ENCODE peak calls at places on chromosomes 3 and 15, in six cellular contexts. One of them, this sample, is unnamed.
A peak's percentile ranks its signal among the peaks of the same experiment; 100 is the strongest.

GRCh38 chr3:21561472-21561871 is 189.5 kb downstream of the ZNF385D start:
- DNase-seq in adrenal gland: no peak
- DNase-seq in fibroblast of mammary gland: no peak
- DNase-seq in pancreas: no peak
- DNase-seq in kidney epithelial cell: no peak
- DNase-seq in OCI-LY7: no peak
- DNase-seq in this sample: no peak

GRCh38 chr3:48279926-48280325 is 39.0 kb downstream of the ZNF589 start:
- DNase-seq in adrenal gland: no peak
- DNase-seq in fibroblast of mammary gland: no peak
- DNase-seq in pancreas: no peak
- DNase-seq in kidney epithelial cell: no peak
- DNase-seq in OCI-LY7: no peak
- DNase-seq in this sample: no peak

GRCh38 chr3:71857926-71858325 is 73.0 kb upstream of the PROK2 start:
- DNase-seq in adrenal gland: no peak
- DNase-seq in fibroblast of mammary gland: no peak
- DNase-seq in pancreas: no peak
- DNase-seq in kidney epithelial cell: no peak
- DNase-seq in OCI-LY7: no peak
- DNase-seq in this sample: peak; percentile 96

GRCh38 chr15:75164625-75165024 is 37.1 kb upstream of the C15orf39 start:
- DNase-seq in adrenal gland: no peak
- DNase-seq in fibroblast of mammary gland: no peak
- DNase-seq in pancreas: no peak
- DNase-seq in kidney epithelial cell: no peak
- DNase-seq in OCI-LY7: no peak
- DNase-seq in this sample: no peak

GRCh38 chr15:73389539-73389938 is 20.8 kb upstream of the HCN4 start:
- DNase-seq in adrenal gland: no peak
- DNase-seq in fibroblast of mammary gland: no peak
- DNase-seq in pancreas: no peak
- DNase-seq in kidney epithelial cell: no peak
- DNase-seq in OCI-LY7: no peak
- DNase-seq in this sample: no peak

GRCh38 chr15:29773816-29774215 is 48.5 kb downstream of the TJP1 start:
- DNase-seq in adrenal gland: no peak
- DNase-seq in fibroblast of mammary gland: no peak
- DNase-seq in pancreas: no peak
- DNase-seq in kidney epithelial cell: no peak
- DNase-seq in OCI-LY7: no peak
- DNase-seq in this sample: no peak

GRCh38 chr15:85154061-85154460 is 172.4 kb downstream of the PDE8A start:
- DNase-seq in adrenal gland: no peak
- DNase-seq in fibroblast of mammary gland: no peak
- DNase-seq in pancreas: no peak
- DNase-seq in kidney epithelial cell: no peak
- DNase-seq in OCI-LY7: no peak
- DNase-seq in this sample: no peak

GRCh38 chr3:185280572-185281365 is 26.9 kb upstream of the EHHADH start:
- DNase-seq in adrenal gland: no peak
- DNase-seq in fibroblast of mammary gland: peak; percentile 74
- DNase-seq in pancreas: no peak
- DNase-seq in kidney epithelial cell: no peak
- DNase-seq in OCI-LY7: peak; percentile 63
- DNase-seq in this sample: peak; percentile 33

GRCh38 chr3:153038779-153039178 is 123.2 kb upstream of the RAP2B start:
- DNase-seq in adrenal gland: no peak
- DNase-seq in fibroblast of mammary gland: peak; percentile 50
- DNase-seq in pancreas: no peak
- DNase-seq in kidney epithelial cell: no peak
- DNase-seq in OCI-LY7: no peak
- DNase-seq in this sample: no peak

GRCh38 chr15:34514251-34514760 is 69.1 kb downstream of the GOLGA8B start:
- DNase-seq in adrenal gland: no peak
- DNase-seq in fibroblast of mammary gland: no peak
- DNase-seq in pancreas: peak; percentile 4
- DNase-seq in kidney epithelial cell: no peak
- DNase-seq in OCI-LY7: no peak
- DNase-seq in this sample: peak; percentile 2

GRCh38 chr3:156677536-156677935 is 3.1 kb downstream of the TIPARP start:
- DNase-seq in adrenal gland: no peak
- DNase-seq in fibroblast of mammary gland: no peak
- DNase-seq in pancreas: no peak
- DNase-seq in kidney epithelial cell: no peak
- DNase-seq in OCI-LY7: no peak
- DNase-seq in this sample: no peak

GRCh38 chr15:76073554-76073953 is 13.8 kb downstream of the TMEM266 start:
- DNase-seq in adrenal gland: no peak
- DNase-seq in fibroblast of mammary gland: no peak
- DNase-seq in pancreas: no peak
- DNase-seq in kidney epithelial cell: peak; percentile 61
- DNase-seq in OCI-LY7: no peak
- DNase-seq in this sample: no peak

GRCh38 chr3:186277268-186277909 is 84.6 kb downstream of the DGKG start:
- DNase-seq in adrenal gland: peak; percentile 48
- DNase-seq in fibroblast of mammary gland: peak; percentile 82
- DNase-seq in pancreas: no peak
- DNase-seq in kidney epithelial cell: no peak
- DNase-seq in OCI-LY7: no peak
- DNase-seq in this sample: no peak

GRCh38 chr3:180871901-180872300 is 40.6 kb upstream of the FXR1 start:
- DNase-seq in adrenal gland: no peak
- DNase-seq in fibroblast of mammary gland: peak; percentile 81
- DNase-seq in pancreas: no peak
- DNase-seq in kidney epithelial cell: no peak
- DNase-seq in OCI-LY7: no peak
- DNase-seq in this sample: no peak

GRCh38 chr15:69395991-69396390 is 18.2 kb upstream of the KIF23 start:
- DNase-seq in adrenal gland: no peak
- DNase-seq in fibroblast of mammary gland: no peak
- DNase-seq in pancreas: no peak
- DNase-seq in kidney epithelial cell: no peak
- DNase-seq in OCI-LY7: no peak
- DNase-seq in this sample: no peak

GRCh38 chr15:30055604-30056003 is 27.2 kb upstream of the GOLGA8J start:
- DNase-seq in adrenal gland: no peak
- DNase-seq in fibroblast of mammary gland: no peak
- DNase-seq in pancreas: no peak
- DNase-seq in kidney epithelial cell: no peak
- DNase-seq in OCI-LY7: no peak
- DNase-seq in this sample: no peak

GRCh38 chr15:69265347-69265955 is 33.3 kb upstream of the PAQR5 start:
- DNase-seq in adrenal gland: no peak
- DNase-seq in fibroblast of mammary gland: peak; percentile 48
- DNase-seq in pancreas: no peak
- DNase-seq in kidney epithelial cell: no peak
- DNase-seq in OCI-LY7: peak; percentile 47
- DNase-seq in this sample: no peak

GRCh38 chr3:149790265-149790664 is 2.1 kb downstream of the ANKUB1 start:
- DNase-seq in adrenal gland: no peak
- DNase-seq in fibroblast of mammary gland: peak; percentile 7
- DNase-seq in pancreas: no peak
- DNase-seq in kidney epithelial cell: peak; percentile 16
- DNase-seq in OCI-LY7: no peak
- DNase-seq in this sample: no peak

GRCh38 chr3:197926418-197926817 is 23.6 kb upstream of the RPL35A start:
- DNase-seq in adrenal gland: no peak
- DNase-seq in fibroblast of mammary gland: no peak
- DNase-seq in pancreas: no peak
- DNase-seq in kidney epithelial cell: no peak
- DNase-seq in OCI-LY7: peak; percentile 6
- DNase-seq in this sample: no peak

GRCh38 chr15:52857471-52857870 is 67.3 kb upstream of the ONECUT1 start:
- DNase-seq in adrenal gland: no peak
- DNase-seq in fibroblast of mammary gland: no peak
- DNase-seq in pancreas: no peak
- DNase-seq in kidney epithelial cell: no peak
- DNase-seq in OCI-LY7: no peak
- DNase-seq in this sample: no peak

GRCh38 chr3:124972457-124972856 is 37.9 kb upstream of the MUC13 start:
- DNase-seq in adrenal gland: no peak
- DNase-seq in fibroblast of mammary gland: no peak
- DNase-seq in pancreas: peak; percentile 50
- DNase-seq in kidney epithelial cell: no peak
- DNase-seq in OCI-LY7: no peak
- DNase-seq in this sample: peak; percentile 74

GRCh38 chr3:66450389-66451022 is 50.3 kb downstream of the LRIG1 start:
- DNase-seq in adrenal gland: peak; percentile 51
- DNase-seq in fibroblast of mammary gland: peak; percentile 77
- DNase-seq in pancreas: peak; percentile 77
- DNase-seq in kidney epithelial cell: no peak
- DNase-seq in OCI-LY7: no peak
- DNase-seq in this sample: no peak

GRCh38 chr15:26631894-26632293 is 141.0 kb downstream of the GABRB3 start:
- DNase-seq in adrenal gland: no peak
- DNase-seq in fibroblast of mammary gland: no peak
- DNase-seq in pancreas: no peak
- DNase-seq in kidney epithelial cell: no peak
- DNase-seq in OCI-LY7: peak; percentile 41
- DNase-seq in this sample: no peak
- TF ChIP-seq CTCF in adrenal gland: no peak
- TF ChIP-seq CTCF in fibroblast of mammary gland: no peak
- TF ChIP-seq CTCF in pancreas: no peak
- TF ChIP-seq CTCF in kidney epithelial cell: no peak
- TF ChIP-seq CTCF in OCI-LY7: peak; percentile 25
- TF ChIP-seq CTCF in this sample: no peak

GRCh38 chr15:89912145-89912673 is 543 bp downstream of the ARPIN start:
- DNase-seq in adrenal gland: peak; percentile 34
- DNase-seq in fibroblast of mammary gland: peak; percentile 12
- DNase-seq in pancreas: peak; percentile 52
- DNase-seq in kidney epithelial cell: no peak
- DNase-seq in OCI-LY7: no peak
- DNase-seq in this sample: no peak
- H3K4me3 ChIP-seq in adrenal gland: no peak overlapping the region
- H3K4me3 ChIP-seq in fibroblast of mammary gland: peak overlapping the region; percentile 69
- H3K4me3 ChIP-seq in pancreas: peak overlapping the region; percentile 83
- H3K4me3 ChIP-seq in kidney epithelial cell: peak overlapping the region; percentile 61
- H3K4me3 ChIP-seq in OCI-LY7: no peak overlapping the region
- H3K4me3 ChIP-seq in this sample: peak overlapping the region; percentile 66

GRCh38 chr15:89492111-89492641 is 4.2 kb downstream of the RHCG start:
- DNase-seq in adrenal gland: no peak
- DNase-seq in fibroblast of mammary gland: no peak
- DNase-seq in pancreas: no peak
- DNase-seq in kidney epithelial cell: no peak
- DNase-seq in OCI-LY7: peak; percentile 29
- DNase-seq in this sample: no peak
- TF ChIP-seq CTCF in adrenal gland: no peak
- TF ChIP-seq CTCF in fibroblast of mammary gland: peak; percentile 34
- TF ChIP-seq CTCF in pancreas: no peak
- TF ChIP-seq CTCF in kidney epithelial cell: peak; percentile 55
- TF ChIP-seq CTCF in OCI-LY7: peak; percentile 76
- TF ChIP-seq CTCF in this sample: peak; percentile 65

DNA sequence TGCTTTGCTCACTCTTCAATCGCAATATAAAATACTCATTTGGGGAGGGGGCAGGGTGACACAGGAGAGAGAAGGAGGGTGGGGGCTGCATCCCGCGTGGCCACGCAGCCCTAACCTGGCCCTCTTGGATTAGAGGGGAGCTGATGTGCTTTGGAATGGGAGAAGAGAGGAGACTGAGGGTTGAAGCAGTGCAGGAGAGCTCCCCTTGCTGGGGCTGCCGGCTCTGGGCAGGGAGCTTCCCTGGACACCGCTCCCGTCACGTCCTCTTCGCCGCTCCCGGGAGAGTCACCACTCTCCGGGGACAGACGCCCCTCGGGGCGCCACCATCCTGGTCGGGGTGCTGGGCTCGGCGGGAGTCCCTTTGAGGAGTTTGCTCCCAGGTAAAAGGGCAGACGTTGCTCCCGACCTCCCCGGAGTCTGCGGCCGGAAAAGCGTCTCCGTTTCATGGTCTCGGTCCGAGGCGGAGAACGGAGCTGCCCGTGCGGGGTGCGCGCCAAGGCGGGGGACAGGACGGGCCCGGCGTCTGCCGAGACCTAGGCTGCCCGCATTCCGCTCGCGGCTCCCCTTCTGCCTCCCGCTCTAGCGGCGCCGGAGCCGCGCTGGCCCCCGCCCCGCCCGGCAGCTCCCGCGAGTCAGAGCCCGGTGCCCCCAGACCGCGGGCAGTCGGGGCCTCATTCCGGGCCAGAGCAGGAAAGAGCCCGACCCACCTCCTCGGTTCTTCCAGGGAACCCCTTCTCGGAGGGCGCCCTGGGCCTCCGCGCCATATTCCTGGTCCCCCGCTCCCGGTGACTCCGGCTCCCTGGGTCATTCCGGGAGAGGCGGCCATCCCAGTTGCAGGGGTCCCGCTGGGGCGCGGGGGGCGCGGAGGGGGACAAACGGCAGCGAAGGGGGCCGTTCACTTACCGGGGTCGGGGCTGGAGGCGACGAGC is 603 bp downstream of the SLC7A14 start:
- DNase-seq in adrenal gland: peak; percentile 16
- DNase-seq in fibroblast of mammary gland: no peak
- DNase-seq in pancreas: no peak
- DNase-seq in kidney epithelial cell: no peak
- DNase-seq in OCI-LY7: no peak
- DNase-seq in this sample: no peak
- H3K4me3 ChIP-seq in adrenal gland: no peak overlapping the region
- H3K4me3 ChIP-seq in fibroblast of mammary gland: peak overlapping the region; percentile 36
- H3K4me3 ChIP-seq in pancreas: no peak overlapping the region
- H3K4me3 ChIP-seq in kidney epithelial cell: peak overlapping the region; percentile 23
- H3K4me3 ChIP-seq in OCI-LY7: no peak overlapping the region
- H3K4me3 ChIP-seq in this sample: peak overlapping the region; percentile 54

DNA sequence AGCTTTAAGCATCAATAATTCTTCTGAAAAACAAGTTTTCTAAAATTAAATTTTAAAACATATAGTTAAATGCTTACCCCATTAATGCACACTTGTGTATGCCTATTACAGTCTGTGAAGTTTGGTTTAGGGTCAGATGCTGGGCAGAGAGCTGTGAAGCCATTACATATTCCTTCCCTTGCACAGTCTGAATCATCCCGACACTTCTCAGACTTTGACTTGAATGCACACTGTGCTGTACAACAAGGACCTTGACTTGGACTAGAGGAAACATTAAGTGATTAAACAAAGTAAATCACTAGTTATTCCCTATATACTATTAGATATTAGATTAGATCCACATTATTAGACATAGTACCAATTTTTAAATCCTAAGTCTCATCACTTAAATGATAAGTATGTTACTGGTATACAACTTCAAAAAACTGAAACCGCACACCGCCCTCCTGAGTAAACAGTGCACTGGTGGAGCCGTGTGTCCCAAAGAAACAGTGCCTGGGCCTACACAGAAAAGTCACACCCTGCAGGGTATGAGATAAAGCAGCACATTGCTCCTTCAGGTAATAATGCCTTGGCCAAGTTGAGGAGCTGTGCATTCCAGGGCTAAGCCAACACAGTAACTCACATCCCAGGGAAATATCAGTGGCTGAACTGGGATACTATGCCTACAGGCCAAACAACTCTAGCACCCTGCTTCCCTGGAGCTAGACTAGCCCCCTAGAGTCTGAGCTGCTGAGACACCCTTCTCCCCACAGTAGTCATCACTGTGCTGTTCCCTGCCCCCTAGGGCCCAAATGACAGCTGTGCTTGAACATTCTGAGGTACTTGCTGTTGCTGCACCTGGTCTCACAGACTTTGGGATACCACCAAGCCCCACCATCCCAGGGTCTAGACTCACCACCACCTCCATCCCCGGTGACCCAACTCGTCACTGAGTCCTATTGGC is 137.5 kb downstream of the ADAM10 start:
- DNase-seq in adrenal gland: no peak
- DNase-seq in fibroblast of mammary gland: no peak
- DNase-seq in pancreas: no peak
- DNase-seq in kidney epithelial cell: no peak
- DNase-seq in OCI-LY7: no peak
- DNase-seq in this sample: no peak
- TF ChIP-seq CTCF in adrenal gland: no peak
- TF ChIP-seq CTCF in fibroblast of mammary gland: no peak
- TF ChIP-seq CTCF in pancreas: no peak
- TF ChIP-seq CTCF in kidney epithelial cell: no peak
- TF ChIP-seq CTCF in OCI-LY7: no peak
- TF ChIP-seq CTCF in this sample: no peak

GRCh38 chr3:57755368-57756021 is 614 bp upstream of the SLMAP start:
- DNase-seq in adrenal gland: no peak
- DNase-seq in fibroblast of mammary gland: peak; percentile 42
- DNase-seq in pancreas: no peak
- DNase-seq in kidney epithelial cell: peak; percentile 74
- DNase-seq in OCI-LY7: peak; percentile 77
- DNase-seq in this sample: peak; percentile 76
- H3K4me3 ChIP-seq in adrenal gland: peak overlapping the region; percentile 92
- H3K4me3 ChIP-seq in fibroblast of mammary gland: peak overlapping the region; percentile 67
- H3K4me3 ChIP-seq in pancreas: peak overlapping the region; percentile 92
- H3K4me3 ChIP-seq in kidney epithelial cell: peak overlapping the region; percentile 68
- H3K4me3 ChIP-seq in OCI-LY7: peak overlapping the region; percentile 80
- H3K4me3 ChIP-seq in this sample: peak overlapping the region; percentile 69

This sample was measured in retinal pigment epithelial cell.